ENCODE peak calls at places on chromosomes 13 and 19, in five cellular contexts. H is hepatocyte, U is PC-3, Q is H1, Y is HepG2. M is an unnamed sample.

GRCh38 chr13:98299954-98300350 is 122.9 kb upstream of the RNF113B start:
- DNase-seq in H (no peak), U (no peak), Q (no peak), Y (no peak), M (no peak)

GRCh38 chr19:5890099-5890498 is 13.5 kb downstream of the NDUFA11 start:
- DNase-seq in H (no peak), U (no peak), Q (no peak), Y (no peak), M (no peak)

GRCh38 chr13:39144941-39145533 is 106.8 kb downstream of the NHLRC3 start:
- DNase-seq in H (peak), U (peak), Q (peak), Y (no peak), M (peak)

GRCh38 chr19:5143471-5144411 is 174.8 kb downstream of the KDM4B start:
- DNase-seq in H (no peak), U (no peak), Q (no peak), Y (no peak), M (no peak)

GRCh38 chr13:90232291-90232690 is 1115.2 kb upstream of the MIR17HG start:
- DNase-seq in H (no peak), U (no peak), Q (no peak), Y (no peak), M (no peak)

GRCh38 chr19:38209671-38210457 is 14.2 kb downstream of the DPF1 start:
- DNase-seq in H (peak), U (no peak), Q (peak), Y (no peak), M (no peak)

GRCh38 chr13:77779461-77780272 is 82.2 kb downstream of the SLAIN1 start:
- DNase-seq in H (peak), U (peak), Q (no peak), Y (peak), M (peak)

GRCh38 chr19:44003461-44004134 is 841 bp downstream of the ZNF230 start:
- DNase-seq in H (peak), U (no peak), Q (peak), Y (peak), M (no peak)

GRCh38 chr19:5001547-5002131 is 32.7 kb downstream of the KDM4B start:
- DNase-seq in H (peak), U (peak), Q (no peak), Y (peak), M (no peak)

GRCh38 chr19:33302974-33303790 is 848 bp upstream of the CEBPA start:
- DNase-seq in H (peak), U (peak), Q (peak), Y (no peak), M (no peak)

GRCh38 chr13:80666782-80667537 is 326.0 kb upstream of the SPRY2 start:
- DNase-seq in H (no peak), U (no peak), Q (no peak), Y (no peak), M (no peak)

GRCh38 chr13:70668293-70668692 is 560.0 kb upstream of the KLHL1 start:
- DNase-seq in H (peak), U (peak), Q (no peak), Y (peak), M (no peak)

DNA sequence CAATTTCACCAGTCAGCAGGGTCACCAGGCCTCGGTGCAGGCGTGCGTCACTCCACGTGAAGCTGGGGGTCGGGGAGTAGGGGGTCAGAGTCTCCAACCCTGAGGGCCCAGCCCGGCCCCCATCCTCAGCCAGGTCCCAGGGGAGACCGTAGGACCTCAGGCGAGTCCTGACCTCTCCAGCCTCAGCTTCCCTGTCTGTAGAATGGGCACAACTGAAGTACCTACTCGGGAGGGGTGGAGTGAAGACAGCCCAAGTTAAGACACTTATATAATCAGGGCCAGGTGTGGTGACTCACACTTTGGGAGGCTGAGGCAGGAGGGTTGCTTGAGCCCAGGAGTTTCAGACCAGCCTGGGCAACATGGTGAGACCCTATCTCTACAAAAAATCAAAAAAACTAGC is 2.7 kb upstream of the SPACA4 start:
- DNase-seq in H (no peak), U (no peak), Q (no peak), Y (no peak), M (no peak)
- H3K4me3 ChIP-seq in H (no peak), U (no peak), Q (no peak), Y (no peak), M (no peak)

GRCh38 chr19:55549500-55550320 is 4.4 kb upstream of the SBK3 start:
- DNase-seq in H (peak), U (peak), Q (peak), Y (peak), M (no peak)
- TF ChIP-seq EZH2 in H (no peak), U (no peak), Q (no peak), Y (no peak), M (no peak)

GRCh38 chr19:23116802-23117571 is at the start of gene ZNF730:
- DNase-seq in H (peak), U (peak), Q (peak), Y (no peak), M (peak)
- H3K27ac ChIP-seq in H (peak), U (no peak), Q (peak), Y (no peak), M (peak)

GRCh38 chr13:46556380-46556779 is 3.4 kb downstream of the LRCH1 start:
- DNase-seq in H (no peak), U (no peak), Q (no peak), Y (no peak), M (no peak)

GRCh38 chr13:46553521-46553885 is 533 bp downstream of the LRCH1 start:
- DNase-seq in H (no peak), U (no peak), Q (peak), Y (no peak), M (no peak)

GRCh38 chr13:46555722-46556121 is 2.8 kb downstream of the LRCH1 start:
- DNase-seq in H (no peak), U (peak), Q (no peak), Y (no peak), M (no peak)

GRCh38 chr13:46553886-46554855 is 1.2 kb downstream of the LRCH1 start:
- DNase-seq in H (peak), U (peak), Q (peak), Y (peak), M (peak)

DNA sequence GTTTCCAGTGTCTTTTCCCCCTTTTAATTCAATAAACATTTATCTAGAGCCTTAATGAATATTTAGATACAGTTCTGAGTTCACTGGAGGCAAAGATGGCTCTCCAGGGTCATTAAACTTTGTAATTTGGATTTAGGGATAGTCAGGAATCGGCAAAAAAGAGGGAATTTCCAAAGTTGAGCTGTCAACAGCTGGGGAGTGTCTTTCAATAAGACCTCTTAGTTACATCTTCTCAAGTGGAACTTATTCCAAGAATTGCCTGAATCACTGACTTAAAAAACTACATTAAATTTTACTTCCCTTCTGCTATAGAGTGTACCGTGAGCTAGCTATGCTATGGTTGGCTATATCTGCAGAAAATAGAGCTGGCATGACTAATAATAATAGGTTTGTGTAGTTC is 2.0 kb downstream of the LRCH1 start:
- DNase-seq in H (no peak), U (no peak), Q (no peak), Y (no peak), M (no peak)
- H3K4me3 ChIP-seq in H (peak), U (peak), Q (peak), Y (peak), M (peak)

DNA sequence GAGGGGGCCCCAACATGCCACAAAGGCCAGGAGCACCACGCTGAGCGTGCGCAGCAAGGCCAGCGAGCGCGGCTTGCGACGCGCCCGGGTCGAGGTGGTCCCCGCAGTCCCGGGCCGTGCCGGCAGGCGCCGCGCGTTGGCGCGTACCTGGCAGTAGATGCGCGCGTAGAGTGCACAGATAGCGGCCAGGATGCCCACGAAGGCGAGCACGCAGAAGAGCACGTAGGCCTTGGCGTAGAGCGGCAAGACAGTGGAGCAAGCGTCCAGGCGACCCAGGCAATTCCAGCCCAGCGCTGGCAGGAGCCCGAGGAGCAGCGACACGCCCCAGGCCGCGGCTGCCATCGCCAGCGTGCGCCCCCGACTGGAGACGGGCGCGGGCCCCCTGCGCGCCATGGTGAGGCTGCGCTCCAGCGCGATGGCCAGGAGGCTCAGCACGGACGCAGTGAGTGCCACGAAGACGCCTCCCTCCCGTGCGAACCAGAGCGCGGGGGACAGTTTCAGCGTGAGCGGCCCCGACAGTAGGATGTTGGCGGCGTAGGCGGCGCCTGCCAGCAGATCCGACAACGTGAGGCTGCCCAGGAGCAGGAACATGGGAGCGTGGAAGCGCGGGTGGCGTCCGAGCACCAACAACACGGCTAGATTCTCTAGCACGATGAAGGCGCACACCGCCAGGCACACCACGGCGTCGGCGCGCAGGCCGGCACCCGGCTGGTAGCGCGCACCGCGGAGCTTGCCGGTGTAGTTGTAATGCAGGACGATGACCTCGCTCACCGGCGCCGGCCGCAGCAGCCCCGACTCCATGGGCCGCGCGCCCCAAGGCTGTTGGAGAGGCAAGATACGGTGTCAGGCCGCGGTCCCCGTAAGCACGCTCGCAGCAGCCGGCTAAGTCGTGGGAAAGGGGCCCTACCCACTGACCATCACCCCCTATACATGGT is 2.8 kb downstream of the S1PR5 start:
- DNase-seq in H (peak), U (no peak), Q (peak), Y (no peak), M (no peak)
- TF ChIP-seq EZH2 in H (peak), U (no peak), Q (peak), Y (no peak), M (no peak)

DNA sequence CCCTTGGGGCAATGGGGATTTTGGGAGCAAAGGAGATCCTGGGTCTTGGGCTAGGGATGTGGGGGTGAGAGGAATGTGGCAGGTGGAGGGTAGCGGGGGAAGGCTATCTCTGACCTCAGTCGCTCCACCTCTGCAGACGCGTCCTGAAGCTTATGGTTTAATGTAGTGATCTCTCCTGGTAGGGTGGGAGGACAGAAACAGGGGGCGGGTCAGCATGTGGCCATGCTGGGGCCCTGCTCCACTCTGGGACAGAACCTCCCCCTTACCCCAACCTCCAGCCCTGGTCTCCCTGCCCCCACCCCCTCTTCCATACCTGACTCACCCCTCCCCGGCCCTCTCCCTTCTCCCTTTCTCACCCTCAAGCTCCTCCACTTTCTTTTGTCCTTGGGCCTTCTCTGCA is 1.4 kb downstream of the BST2 start:
- DNase-seq in H (no peak), U (no peak), Q (no peak), Y (no peak), M (no peak)
- H3K27ac ChIP-seq in H (no peak), U (no peak), Q (peak), Y (peak), M (no peak)

GRCh38 chr19:40802300-40803169 is 3.5 kb downstream of the EGLN2 start:
- DNase-seq in H (no peak), U (no peak), Q (no peak), Y (no peak), M (no peak)
- H3K4me3 ChIP-seq in H (no peak), U (no peak), Q (no peak), Y (no peak), M (peak)

GRCh38 chr13:113969311-113969972 is 4.4 kb downstream of the C13orf46 start:
- DNase-seq in H (no peak), U (no peak), Q (no peak), Y (no peak), M (no peak)
- TF ChIP-seq EZH2 in H (no peak), U (no peak), Q (no peak), Y (no peak), M (no peak)

DNA sequence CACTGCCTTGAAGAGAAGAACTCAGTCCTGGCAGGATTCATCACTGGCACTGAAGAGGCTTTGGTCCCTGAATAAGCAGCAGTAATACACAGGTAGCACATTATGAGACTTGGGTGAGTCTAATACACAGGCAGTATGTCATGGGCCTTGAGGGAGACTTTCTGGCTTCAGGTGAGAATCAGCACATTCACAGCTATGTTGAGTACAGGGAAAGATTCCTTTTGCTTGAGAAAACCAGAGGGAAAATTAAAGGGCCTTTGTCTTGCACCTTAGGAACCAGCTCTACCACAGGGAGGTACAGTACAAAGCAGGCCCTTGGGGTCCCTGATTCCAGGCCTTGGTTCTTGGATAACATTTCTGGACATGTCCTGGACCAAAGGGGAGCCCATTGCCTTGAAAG is 484.6 kb downstream of the RFC3 start:
- DNase-seq in H (no peak), U (no peak), Q (no peak), Y (no peak), M (no peak)
- H3K27ac ChIP-seq in H (no peak), U (no peak), Q (no peak), Y (no peak), M (no peak)